ENCODE peak calls at places on chromosomes 11 and 22, in seven cellular contexts. One of them, this sample, is unnamed.

GRCh38 chr22:22552630-22553029 is 6.4 kb downstream of the PRAME start:
- DNase-seq in K562: peak
- DNase-seq in SK-N-SH: peak
- DNase-seq in HCT116: no peak
- DNase-seq in stomach: no peak
- DNase-seq in GM23338: peak
- DNase-seq in HepG2: peak
- DNase-seq in this sample: no peak

GRCh38 chr11:130131957-130132850 is 27.4 kb upstream of the ST14 start:
- DNase-seq in GM23338: peak
- DNase-seq in K562: peak
- DNase-seq in HCT116: peak
- DNase-seq in HepG2: peak
- DNase-seq in SK-N-SH: peak
- DNase-seq in stomach: peak
- DNase-seq in this sample: no peak

GRCh38 chr22:50576070-50576469 is 2.2 kb downstream of the CPT1B start:
- DNase-seq in stomach: no peak
- DNase-seq in HCT116: peak
- DNase-seq in K562: peak
- DNase-seq in HepG2: peak
- DNase-seq in SK-N-SH: peak
- DNase-seq in GM23338: peak
- DNase-seq in this sample: no peak

GRCh38 chr11:77049081-77049480 is 14.9 kb downstream of the B3GNT6 start:
- DNase-seq in HepG2: no peak
- DNase-seq in stomach: peak
- DNase-seq in GM23338: no peak
- DNase-seq in K562: no peak
- DNase-seq in SK-N-SH: no peak
- DNase-seq in HCT116: no peak
- DNase-seq in this sample: no peak

GRCh38 chr11:93622043-93622442 is 39.4 kb upstream of the CEP295 start:
- DNase-seq in stomach: no peak
- DNase-seq in GM23338: no peak
- DNase-seq in HepG2: peak
- DNase-seq in K562: no peak
- DNase-seq in HCT116: no peak
- DNase-seq in SK-N-SH: no peak
- DNase-seq in this sample: no peak

GRCh38 chr22:37920131-37920530 is 14.0 kb downstream of the MICALL1 start:
- DNase-seq in HepG2: no peak
- DNase-seq in GM23338: no peak
- DNase-seq in stomach: no peak
- DNase-seq in HCT116: no peak
- DNase-seq in K562: no peak
- DNase-seq in SK-N-SH: no peak
- DNase-seq in this sample: no peak

GRCh38 chr11:75264356-75264755 is 23.8 kb downstream of the TPBGL start:
- DNase-seq in HCT116: no peak
- DNase-seq in GM23338: no peak
- DNase-seq in K562: no peak
- DNase-seq in HepG2: no peak
- DNase-seq in stomach: no peak
- DNase-seq in SK-N-SH: no peak
- DNase-seq in this sample: no peak

GRCh38 chr11:2466869-2467694 is 22.3 kb downstream of the KCNQ1 start:
- DNase-seq in SK-N-SH: no peak
- DNase-seq in stomach: peak
- DNase-seq in HepG2: no peak
- DNase-seq in K562: peak
- DNase-seq in GM23338: no peak
- DNase-seq in HCT116: no peak
- DNase-seq in this sample: peak

GRCh38 chr22:46193898-46194310 is 43.6 kb downstream of the PPARA start:
- DNase-seq in GM23338: no peak
- DNase-seq in SK-N-SH: peak
- DNase-seq in stomach: no peak
- DNase-seq in HepG2: no peak
- DNase-seq in HCT116: no peak
- DNase-seq in K562: peak
- DNase-seq in this sample: no peak

GRCh38 chr11:86896486-86896885 is 58.7 kb downstream of the FZD4 start:
- DNase-seq in HepG2: no peak
- DNase-seq in SK-N-SH: no peak
- DNase-seq in K562: no peak
- DNase-seq in HCT116: no peak
- DNase-seq in stomach: no peak
- DNase-seq in GM23338: no peak
- DNase-seq in this sample: no peak

GRCh38 chr22:22710719-22711531 is 66.5 kb downstream of the GGTLC2 start:
- DNase-seq in GM23338: peak
- DNase-seq in SK-N-SH: peak
- DNase-seq in HCT116: no peak
- DNase-seq in K562: peak
- DNase-seq in stomach: peak
- DNase-seq in HepG2: peak
- DNase-seq in this sample: peak

GRCh38 chr22:31346255-31346732 is at the start of gene PATZ1:
- DNase-seq in GM23338: peak
- DNase-seq in HCT116: peak
- DNase-seq in stomach: peak
- DNase-seq in K562: peak
- DNase-seq in HepG2: peak
- DNase-seq in SK-N-SH: peak
- DNase-seq in this sample: peak

GRCh38 chr11:76074178-76075112 is 131.9 kb downstream of the WNT11 start:
- DNase-seq in stomach: no peak
- DNase-seq in SK-N-SH: no peak
- DNase-seq in HCT116: no peak
- DNase-seq in GM23338: no peak
- DNase-seq in HepG2: no peak
- DNase-seq in K562: peak
- DNase-seq in this sample: no peak

GRCh38 chr22:41636467-41636866 is 15.4 kb downstream of the XRCC6 start:
- DNase-seq in HepG2: no peak
- DNase-seq in GM23338: no peak
- DNase-seq in SK-N-SH: no peak
- DNase-seq in stomach: no peak
- DNase-seq in K562: no peak
- DNase-seq in HCT116: no peak
- DNase-seq in this sample: no peak

GRCh38 chr11:134504146-134504905 is 92.3 kb upstream of the B3GAT1 start:
- DNase-seq in HepG2: no peak
- DNase-seq in K562: no peak
- DNase-seq in stomach: peak
- DNase-seq in HCT116: no peak
- DNase-seq in SK-N-SH: peak
- DNase-seq in GM23338: no peak
- DNase-seq in this sample: no peak

GRCh38 chr22:33781396-33781795 is 138.9 kb downstream of the LARGE1 start:
- DNase-seq in SK-N-SH: no peak
- DNase-seq in HepG2: no peak
- DNase-seq in GM23338: no peak
- DNase-seq in K562: no peak
- DNase-seq in stomach: no peak
- DNase-seq in HCT116: no peak
- DNase-seq in this sample: no peak

GRCh38 chr11:70414341-70415100 is 16.2 kb downstream of the CTTN start:
- DNase-seq in GM23338: no peak
- DNase-seq in HepG2: no peak
- DNase-seq in HCT116: no peak
- DNase-seq in SK-N-SH: no peak
- DNase-seq in stomach: no peak
- DNase-seq in K562: no peak
- DNase-seq in this sample: no peak

GRCh38 chr11:29161216-29161615 is 855.6 kb downstream of the KCNA4 start:
- DNase-seq in stomach: no peak
- DNase-seq in HCT116: no peak
- DNase-seq in GM23338: no peak
- DNase-seq in SK-N-SH: no peak
- DNase-seq in HepG2: no peak
- DNase-seq in K562: no peak
- DNase-seq in this sample: no peak

GRCh38 chr11:36037031-36037430 is 93.2 kb downstream of the LDLRAD3 start:
- DNase-seq in SK-N-SH: no peak
- DNase-seq in stomach: no peak
- DNase-seq in HCT116: no peak
- DNase-seq in GM23338: no peak
- DNase-seq in HepG2: no peak
- DNase-seq in K562: no peak
- DNase-seq in this sample: no peak

GRCh38 chr11:119047205-119047604 is 9.8 kb downstream of the HYOU1 start:
- DNase-seq in HCT116: no peak
- DNase-seq in HepG2: no peak
- DNase-seq in GM23338: no peak
- DNase-seq in SK-N-SH: no peak
- DNase-seq in stomach: no peak
- DNase-seq in K562: no peak
- DNase-seq in this sample: no peak

GRCh38 chr11:17770048-17770652 is 35.6 kb downstream of the KCNC1 start:
- DNase-seq in GM23338: peak
- DNase-seq in stomach: peak
- DNase-seq in SK-N-SH: peak
- DNase-seq in HCT116: no peak
- DNase-seq in HepG2: peak
- DNase-seq in K562: peak
- DNase-seq in this sample: peak

GRCh38 chr11:105935791-105936190 is 86.2 kb downstream of the MSANTD4 start:
- DNase-seq in SK-N-SH: no peak
- DNase-seq in HCT116: peak
- DNase-seq in stomach: no peak
- DNase-seq in GM23338: peak
- DNase-seq in HepG2: no peak
- DNase-seq in K562: no peak
- DNase-seq in this sample: no peak

GRCh38 chr11:8392166-8392565 is 128.5 kb upstream of the LMO1 start:
- DNase-seq in stomach: no peak
- DNase-seq in K562: no peak
- DNase-seq in GM23338: no peak
- DNase-seq in HepG2: no peak
- DNase-seq in SK-N-SH: no peak
- DNase-seq in HCT116: no peak
- DNase-seq in this sample: no peak

GRCh38 chr11:104078250-104078649 is 41.8 kb downstream of the DDI1 start:
- DNase-seq in stomach: no peak
- DNase-seq in HepG2: no peak
- DNase-seq in HCT116: no peak
- DNase-seq in SK-N-SH: no peak
- DNase-seq in GM23338: no peak
- DNase-seq in K562: no peak
- DNase-seq in this sample: no peak

DNA sequence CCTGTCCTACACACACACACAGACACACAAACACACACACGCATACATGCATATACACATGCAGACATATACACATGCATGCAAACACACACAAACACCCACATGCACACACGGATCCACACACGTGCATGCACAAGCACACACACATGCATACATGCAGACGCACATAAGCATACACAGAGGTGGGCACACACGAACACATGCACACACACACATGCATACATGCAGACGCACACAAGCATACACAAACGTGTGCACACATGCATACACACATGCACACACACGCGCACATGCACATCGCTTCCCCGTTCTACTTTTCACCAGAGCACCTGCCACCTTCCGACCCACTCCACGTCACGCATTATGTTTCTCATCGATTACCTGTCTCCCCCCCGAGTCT is 13.2 kb downstream of the PHF21B start:
- DNase-seq in K562: no peak
- DNase-seq in HepG2: no peak
- DNase-seq in SK-N-SH: no peak
- DNase-seq in HCT116: no peak
- DNase-seq in stomach: no peak
- DNase-seq in GM23338: no peak
- DNase-seq in this sample: no peak
- TF ChIP-seq POLR2AphosphoS5 in K562: no peak
- TF ChIP-seq POLR2AphosphoS5 in HepG2: no peak
- TF ChIP-seq POLR2AphosphoS5 in SK-N-SH: no peak
- TF ChIP-seq POLR2AphosphoS5 in HCT116: no peak
- TF ChIP-seq POLR2AphosphoS5 in stomach: no peak
- TF ChIP-seq POLR2AphosphoS5 in GM23338: peak
- TF ChIP-seq POLR2AphosphoS5 in this sample: no peak

GRCh38 chr22:49322861-49323622 is 504.6 kb downstream of the BRD1 start:
- DNase-seq in stomach: peak
- DNase-seq in HepG2: no peak
- DNase-seq in SK-N-SH: peak
- DNase-seq in K562: no peak
- DNase-seq in GM23338: no peak
- DNase-seq in HCT116: no peak
- DNase-seq in this sample: peak
- TF ChIP-seq POLR2AphosphoS5 in stomach: no peak
- TF ChIP-seq POLR2AphosphoS5 in HepG2: no peak
- TF ChIP-seq POLR2AphosphoS5 in SK-N-SH: no peak
- TF ChIP-seq POLR2AphosphoS5 in K562: no peak
- TF ChIP-seq POLR2AphosphoS5 in GM23338: no peak
- TF ChIP-seq POLR2AphosphoS5 in HCT116: no peak
- TF ChIP-seq POLR2AphosphoS5 in this sample: no peak

DNA sequence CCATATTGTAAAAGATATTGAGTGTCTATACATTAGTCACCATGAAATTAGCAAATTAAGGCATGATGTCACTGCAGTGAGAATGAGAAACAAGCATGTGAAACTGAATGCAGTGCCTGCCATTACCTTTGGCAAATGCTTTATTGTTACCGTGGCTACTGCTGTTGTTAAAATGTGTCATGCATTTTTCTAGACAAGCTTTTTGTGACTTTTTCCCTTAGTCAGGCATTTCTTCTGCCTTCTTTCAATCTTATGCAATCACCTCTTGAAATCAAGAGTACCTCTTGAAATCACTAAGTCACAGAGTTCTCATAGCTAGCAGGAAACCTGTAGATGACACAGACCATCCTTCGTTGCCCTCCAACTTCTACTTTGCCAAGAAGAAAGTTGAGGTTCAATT is 461.7 kb upstream of the TENM4 start:
- DNase-seq in HepG2: no peak
- DNase-seq in K562: no peak
- DNase-seq in stomach: no peak
- DNase-seq in HCT116: no peak
- DNase-seq in SK-N-SH: no peak
- DNase-seq in GM23338: no peak
- DNase-seq in this sample: no peak
- TF ChIP-seq POLR2AphosphoS5 in HepG2: no peak
- TF ChIP-seq POLR2AphosphoS5 in K562: no peak
- TF ChIP-seq POLR2AphosphoS5 in stomach: no peak
- TF ChIP-seq POLR2AphosphoS5 in HCT116: no peak
- TF ChIP-seq POLR2AphosphoS5 in SK-N-SH: no peak
- TF ChIP-seq POLR2AphosphoS5 in GM23338: no peak
- TF ChIP-seq POLR2AphosphoS5 in this sample: no peak

DNA sequence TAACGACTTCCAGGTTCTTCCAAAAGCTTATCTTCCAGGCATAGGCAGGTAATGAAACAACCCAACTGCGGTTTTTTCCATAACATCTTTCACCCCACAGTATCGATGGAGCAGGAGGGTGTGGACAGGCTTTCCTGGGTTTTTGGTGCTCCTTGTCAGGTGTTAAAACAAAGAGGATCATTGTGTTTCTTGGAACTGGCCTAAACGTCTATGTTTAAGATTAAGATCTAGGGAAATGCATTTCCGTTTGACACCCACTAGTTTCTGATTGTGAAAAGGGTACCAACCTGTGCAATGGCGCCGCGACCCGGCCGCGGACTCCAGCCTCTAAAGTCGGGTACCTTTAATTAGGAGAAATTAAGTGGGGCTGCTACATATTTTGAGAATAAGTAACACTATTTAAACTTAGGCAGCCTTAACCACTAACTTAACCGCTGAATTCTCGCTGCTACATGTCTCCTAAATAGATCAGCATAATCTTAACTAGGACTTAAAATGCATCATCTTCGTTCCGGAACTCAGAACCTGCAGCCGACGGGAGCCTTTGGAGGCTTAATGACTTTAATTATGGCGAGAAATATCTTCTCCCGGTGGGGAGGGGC is 31.5 kb downstream of the C22orf31 start:
- DNase-seq in SK-N-SH: no peak
- DNase-seq in HepG2: peak
- DNase-seq in HCT116: peak
- DNase-seq in stomach: peak
- DNase-seq in GM23338: peak
- DNase-seq in K562: no peak
- DNase-seq in this sample: peak
- TF ChIP-seq POLR2AphosphoS5 in SK-N-SH: no peak
- TF ChIP-seq POLR2AphosphoS5 in HepG2: no peak
- TF ChIP-seq POLR2AphosphoS5 in HCT116: no peak
- TF ChIP-seq POLR2AphosphoS5 in stomach: no peak
- TF ChIP-seq POLR2AphosphoS5 in GM23338: no peak
- TF ChIP-seq POLR2AphosphoS5 in K562: no peak
- TF ChIP-seq POLR2AphosphoS5 in this sample: no peak